ENCODE peak calls at places on chromosomes 5 and 9, in nine cellular contexts. H, P, B, I, X, K, A, D and G are unnamed samples.

GRCh38 chr5:1855075-1855474 is 27.6 kb downstream of the IRX4 start:
- DNase-seq in P (no peak), A (no peak), I (no peak), D (no peak), B (no peak), K (no peak), X (no peak), H (no peak), G (no peak)

GRCh38 chr9:123418506-123418905 is 62.5 kb downstream of the CRB2 start:
- DNase-seq in P (no peak), A (peak), B (no peak), D (no peak), I (no peak), H (no peak), X (no peak), K (no peak), G (no peak)

GRCh38 chr9:6197330-6197729 is 18.3 kb upstream of the IL33 start:
- DNase-seq in D (peak), H (no peak), K (no peak), X (no peak), B (peak), A (no peak), I (no peak), P (no peak), G (no peak)

GRCh38 chr5:158813275-158813674 is 286.4 kb downstream of the EBF1 start:
- DNase-seq in H (no peak), B (no peak), P (no peak), I (no peak), K (no peak), X (no peak), D (no peak), A (no peak), G (no peak)

GRCh38 chr5:124444147-124444775 is 302.2 kb downstream of the ZNF608 start:
- DNase-seq in B (no peak), X (peak), A (no peak), I (no peak), K (no peak), H (no peak), D (no peak), P (no peak), G (no peak)

GRCh38 chr5:34684281-34684979 is 28.3 kb downstream of the RAI14 start:
- DNase-seq in A (no peak), P (no peak), H (no peak), K (no peak), D (peak), B (peak), X (no peak), I (no peak), G (peak)

GRCh38 chr5:180668835-180669596 is 19.6 kb upstream of the FLT4 start:
- DNase-seq in B (no peak), P (peak), X (no peak), I (no peak), H (no peak), K (no peak), D (no peak), A (no peak), G (no peak)

GRCh38 chr9:38344566-38345324 is 47.8 kb upstream of the ALDH1B1 start:
- DNase-seq in A (no peak), H (no peak), B (no peak), X (no peak), D (no peak), I (no peak), K (no peak), P (peak), G (no peak)

GRCh38 chr5:54007822-54008777 is 302.3 kb downstream of the ARL15 start:
- DNase-seq in K (no peak), H (no peak), B (peak), A (no peak), P (no peak), D (peak), X (no peak), I (no peak), G (no peak)

GRCh38 chr5:90689064-90689463 is 130.5 kb downstream of the ADGRV1 start:
- DNase-seq in A (no peak), B (no peak), D (no peak), P (no peak), I (no peak), K (no peak), X (no peak), H (no peak), G (no peak)

GRCh38 chr5:149205625-149206523 is 64.6 kb downstream of the ABLIM3 start:
- DNase-seq in D (no peak), P (peak), H (no peak), I (no peak), X (no peak), K (no peak), B (peak), A (no peak), G (peak)

GRCh38 chr9:126705767-126706697 is 92.3 kb downstream of the LMX1B start:
- DNase-seq in A (no peak), P (no peak), K (peak), D (peak), X (no peak), I (peak), B (peak), H (peak), G (no peak)

GRCh38 chr5:15577132-15577531 is 77.2 kb downstream of the FBXL7 start:
- DNase-seq in P (no peak), A (no peak), B (no peak), D (no peak), X (no peak), I (no peak), K (no peak), H (no peak), G (no peak)

GRCh38 chr9:36092509-36093215 is 43.9 kb upstream of the GLIPR2 start:
- DNase-seq in A (no peak), B (no peak), H (no peak), X (peak), P (no peak), I (no peak), K (no peak), D (no peak), G (no peak)

GRCh38 chr5:98205691-98206461 is 567.6 kb upstream of the RGMB start:
- DNase-seq in A (no peak), B (no peak), D (peak), X (no peak), K (no peak), I (no peak), P (no peak), H (no peak), G (peak)

GRCh38 chr9:130173462-130173876 is 1.3 kb downstream of the NCS1 start:
- DNase-seq in K (no peak), A (no peak), I (no peak), X (no peak), P (no peak), H (no peak), B (peak), D (no peak), G (no peak)

GRCh38 chr9:35732185-35733108 is at the start of the genes CREB3 and TLN1:
- DNase-seq in A (peak), P (peak), D (peak), X (peak), H (peak), B (peak), I (peak), K (peak), G (peak)

GRCh38 chr5:68930139-68930538 is 163.7 kb upstream of the SLC30A5 start:
- DNase-seq in D (peak), A (no peak), B (no peak), H (no peak), K (no peak), X (no peak), I (no peak), P (no peak), G (no peak)

GRCh38 chr5:33576726-33577620 is 136.2 kb downstream of the TARS1 start:
- DNase-seq in X (no peak), D (no peak), H (no peak), I (no peak), B (no peak), A (no peak), P (no peak), K (no peak), G (no peak)

GRCh38 chr9:98994226-98995058 is 50.7 kb downstream of the COL15A1 start:
- DNase-seq in H (no peak), X (no peak), I (no peak), K (no peak), D (no peak), P (no peak), B (no peak), A (no peak), G (no peak)

GRCh38 chr5:108747111-108748009 is at the start of gene FER:
- DNase-seq in X (peak), H (no peak), D (peak), I (no peak), P (no peak), K (no peak), B (peak), A (no peak), G (peak)

GRCh38 chr9:115058684-115059315 is 59.2 kb downstream of the TNC start:
- DNase-seq in B (peak), A (no peak), X (no peak), I (no peak), H (no peak), P (no peak), D (peak), K (no peak), G (peak)

DNA sequence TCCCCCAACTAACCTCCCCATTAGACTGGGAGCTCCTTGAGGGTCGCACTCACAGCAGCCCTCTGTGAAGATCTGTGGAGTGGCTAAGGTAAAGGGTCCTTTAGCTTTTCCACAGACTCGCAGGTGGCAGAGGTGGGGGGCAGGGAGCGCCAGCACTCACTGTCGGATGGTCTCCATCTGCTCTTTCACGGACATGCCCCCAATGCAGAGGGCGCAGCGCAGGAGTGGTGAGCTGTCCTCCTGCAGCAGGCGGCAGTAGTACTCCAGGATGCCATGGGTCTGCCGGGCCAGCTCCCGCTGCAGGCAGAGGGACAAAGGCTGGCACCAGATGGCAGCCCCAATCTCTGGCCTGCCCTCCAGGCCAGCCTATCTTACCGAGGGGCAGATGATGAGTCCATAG is 2.2 kb downstream of the DDX41 start:
- DNase-seq in K (no peak), B (no peak), A (no peak), I (no peak), P (no peak), D (no peak), X (no peak), H (no peak), G (no peak)
- H3K4me3 ChIP-seq in K (no peak), B (no peak), A (no peak), I (no peak), P (no peak), D (no peak), X (no peak), H (no peak), G (no peak)

GRCh38 chr5:115551415-115551814 is 6.8 kb upstream of the FEM1C start:
- DNase-seq in B (peak), H (no peak), A (no peak), D (peak), P (no peak), I (no peak), K (no peak), X (no peak), G (no peak)

GRCh38 chr5:115548683-115549082 is 4.1 kb upstream of the FEM1C start:
- DNase-seq in P (no peak), X (no peak), B (no peak), K (no peak), A (no peak), D (no peak), I (no peak), H (no peak), G (no peak)

GRCh38 chr5:115545065-115545882 is 699 bp upstream of the FEM1C start:
- DNase-seq in A (no peak), I (no peak), B (no peak), D (no peak), H (no peak), P (no peak), X (no peak), K (no peak), G (no peak)

GRCh38 chr5:115553082-115553481 is 8.5 kb upstream of the FEM1C start:
- DNase-seq in A (no peak), X (no peak), P (no peak), B (no peak), I (no peak), D (no peak), K (no peak), H (no peak), G (no peak)

DNA sequence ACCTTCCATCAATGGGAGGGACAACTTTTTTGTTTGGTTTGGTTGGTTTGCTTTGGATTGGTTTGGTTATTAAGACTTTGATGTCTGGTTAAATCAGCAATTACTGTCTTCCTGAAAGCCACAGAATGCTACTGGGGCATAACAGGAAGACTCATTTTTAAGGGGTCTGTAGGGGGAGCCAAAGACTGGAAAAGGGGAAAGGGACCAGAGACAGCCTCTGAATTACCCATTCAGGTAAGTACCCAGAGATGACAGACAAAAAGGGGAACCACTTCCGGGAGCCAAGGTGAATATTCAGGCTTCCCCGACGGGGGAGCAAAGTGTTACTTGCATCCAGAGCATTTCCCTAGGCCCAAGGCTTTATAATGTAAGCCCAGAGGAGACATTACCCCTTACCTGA is 4.6 kb upstream of the FEM1C start:
- DNase-seq in K (no peak), H (no peak), B (peak), X (peak), A (no peak), P (no peak), D (no peak), I (no peak), G (no peak)
- TF ChIP-seq CTCF in K (no peak), H (no peak), B (peak), X (peak), A (no peak), P (no peak), D (peak), I (no peak), G (peak)

GRCh38 chr5:95934207-95934804 is 27.3 kb downstream of the ELL2 start:
- DNase-seq in A (no peak), X (no peak), P (no peak), H (no peak), K (no peak), D (no peak), I (no peak), B (no peak), G (no peak)
- H3K4me3 ChIP-seq in A (no peak), X (no peak), P (no peak), H (no peak), K (no peak), D (no peak), I (no peak), B (no peak), G (no peak)

DNA sequence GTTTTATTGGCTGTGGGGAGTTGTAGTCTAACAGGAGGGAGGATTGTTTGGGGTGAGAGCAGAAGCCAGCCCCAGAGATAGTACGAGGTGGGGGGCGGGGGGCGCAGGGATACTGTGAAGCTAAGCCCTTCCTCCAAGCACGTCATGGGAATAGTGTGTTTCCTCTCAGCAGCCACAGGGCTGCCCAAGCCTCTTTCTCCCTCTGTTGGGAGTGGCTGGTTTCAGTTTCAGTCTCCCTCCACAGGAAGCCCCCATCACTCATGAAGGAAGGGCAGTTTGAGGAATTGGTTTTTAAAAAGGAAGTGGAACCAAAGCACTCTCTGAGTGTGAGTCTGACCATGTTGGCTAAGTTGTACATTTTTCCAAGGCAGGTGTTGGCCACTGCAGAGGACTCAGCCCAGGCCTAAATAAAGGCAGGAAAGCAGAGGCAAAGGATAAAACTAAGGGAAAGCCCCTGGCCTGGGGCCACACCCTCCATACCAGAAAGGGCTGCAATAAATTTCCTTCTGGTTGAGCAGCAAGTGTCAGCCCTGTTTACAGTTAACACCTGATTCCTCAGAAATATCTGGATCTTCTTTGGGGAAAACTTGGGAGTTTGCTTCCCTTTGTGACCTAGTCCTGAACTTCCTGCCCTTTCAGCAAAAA is 3.2 kb downstream of the RAB24 start:
- DNase-seq in A (peak), H (peak), B (peak), I (no peak), X (peak), K (no peak), D (peak), P (peak), G (peak)
- TF ChIP-seq CTCF in A (no peak), H (no peak), B (peak), I (no peak), X (no peak), K (no peak), D (no peak), P (peak), G (peak)

DNA sequence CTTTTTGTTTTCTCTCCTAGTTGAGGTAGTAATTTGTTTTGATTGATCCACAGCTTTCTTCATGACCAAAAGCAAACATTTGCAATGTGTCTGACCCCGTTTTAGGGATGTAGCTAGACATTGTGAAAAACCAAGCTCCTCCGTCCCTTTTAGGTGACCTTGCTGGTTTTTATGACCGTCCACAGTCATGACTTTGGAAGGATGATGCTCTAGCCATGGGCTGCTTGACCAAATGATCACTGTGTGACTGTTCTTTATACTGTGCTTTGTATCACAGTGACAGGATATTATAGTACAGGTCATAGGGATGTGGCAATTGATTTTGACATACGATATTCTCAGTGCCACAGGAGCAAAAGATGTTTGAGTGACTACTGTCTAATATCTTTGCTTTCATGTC is 54.4 kb downstream of the KCNN2 start:
- DNase-seq in K (no peak), P (no peak), A (no peak), X (no peak), B (no peak), H (no peak), D (no peak), I (no peak), G (no peak)
- H3K4me3 ChIP-seq in K (no peak), P (no peak), A (no peak), X (no peak), B (no peak), H (no peak), D (no peak), I (no peak), G (no peak)

GRCh38 chr9:92608221-92609141 is 61.5 kb downstream of the IPPK start:
- DNase-seq in P (no peak), X (no peak), H (no peak), B (peak), A (no peak), I (no peak), K (no peak), D (no peak), G (no peak)

GRCh38 chr9:92609142-92609500 is 60.8 kb downstream of the IPPK start:
- DNase-seq in A (no peak), P (no peak), K (no peak), I (no peak), H (no peak), D (no peak), X (no peak), B (peak), G (no peak)

GRCh38 chr9:92605224-92605623 is 64.7 kb downstream of the IPPK start:
- DNase-seq in K (no peak), P (no peak), X (no peak), I (no peak), D (no peak), B (no peak), A (no peak), H (no peak), G (no peak)

GRCh38 chr9:92607773-92608172 is 62.2 kb downstream of the IPPK start:
- DNase-seq in A (no peak), K (no peak), B (peak), H (no peak), I (no peak), X (no peak), P (no peak), D (no peak), G (peak)

GRCh38 chr9:92607088-92607487 is 62.8 kb downstream of the IPPK start:
- DNase-seq in P (no peak), K (no peak), X (no peak), B (peak), A (no peak), I (no peak), D (no peak), H (no peak), G (peak)
- TF ChIP-seq CTCF in P (no peak), K (no peak), X (no peak), B (no peak), A (no peak), I (no peak), D (no peak), H (no peak), G (no peak)